ENCODE peak calls at places on chromosome 6, in eight cellular contexts. One of them, this sample, is unnamed.

GRCh38 chr6:64955435-64955848 is 751.6 kb downstream of the EYS start:
- DNase-seq in activated B cell treated with CpG ODN at 0.5 μM for 24 hours: no peak
- DNase-seq in osteoblast: no peak
- DNase-seq in HFFc6: no peak
- DNase-seq in spleen: no peak
- DNase-seq in OCI-LY7: no peak
- DNase-seq in H1: no peak
- DNase-seq in CD8-positive, alpha-beta T cell: no peak
- DNase-seq in this sample: no peak

GRCh38 chr6:89208551-89208950 is 8.6 kb downstream of the GABRR1 start:
- DNase-seq in activated B cell treated with CpG ODN at 0.5 μM for 24 hours: no peak
- DNase-seq in osteoblast: no peak
- DNase-seq in HFFc6: no peak
- DNase-seq in spleen: no peak
- DNase-seq in OCI-LY7: no peak
- DNase-seq in H1: no peak
- DNase-seq in CD8-positive, alpha-beta T cell: no peak
- DNase-seq in this sample: no peak

GRCh38 chr6:170005680-170006470 is 254.5 kb downstream of the ERMARD start:
- DNase-seq in activated B cell treated with CpG ODN at 0.5 μM for 24 hours: no peak
- DNase-seq in osteoblast: no peak
- DNase-seq in HFFc6: no peak
- DNase-seq in spleen: no peak
- DNase-seq in OCI-LY7: no peak
- DNase-seq in H1: no peak
- DNase-seq in CD8-positive, alpha-beta T cell: peak; percentile 39
- DNase-seq in this sample: no peak

GRCh38 chr6:31778193-31778592 is 1.1 kb upstream of the VWA7 start:
- DNase-seq in activated B cell treated with CpG ODN at 0.5 μM for 24 hours: no peak
- DNase-seq in osteoblast: peak; percentile 47
- DNase-seq in HFFc6: no peak
- DNase-seq in spleen: no peak
- DNase-seq in OCI-LY7: no peak
- DNase-seq in H1: no peak
- DNase-seq in CD8-positive, alpha-beta T cell: no peak
- DNase-seq in this sample: no peak

GRCh38 chr6:111757342-111757741 is 115.9 kb downstream of the FYN start:
- DNase-seq in activated B cell treated with CpG ODN at 0.5 μM for 24 hours: no peak
- DNase-seq in osteoblast: no peak
- DNase-seq in HFFc6: peak; percentile 54
- DNase-seq in spleen: no peak
- DNase-seq in OCI-LY7: no peak
- DNase-seq in H1: no peak
- DNase-seq in CD8-positive, alpha-beta T cell: no peak
- DNase-seq in this sample: no peak

GRCh38 chr6:107731422-107732319 is 92.4 kb downstream of the SCML4 start:
- DNase-seq in activated B cell treated with CpG ODN at 0.5 μM for 24 hours: no peak
- DNase-seq in osteoblast: no peak
- DNase-seq in HFFc6: no peak
- DNase-seq in spleen: no peak
- DNase-seq in OCI-LY7: peak; percentile 82
- DNase-seq in H1: no peak
- DNase-seq in CD8-positive, alpha-beta T cell: peak; percentile 74
- DNase-seq in this sample: no peak

GRCh38 chr6:118489990-118490389 is 58.1 kb upstream of the PLN start:
- DNase-seq in activated B cell treated with CpG ODN at 0.5 μM for 24 hours: no peak
- DNase-seq in osteoblast: no peak
- DNase-seq in HFFc6: no peak
- DNase-seq in spleen: no peak
- DNase-seq in OCI-LY7: no peak
- DNase-seq in H1: no peak
- DNase-seq in CD8-positive, alpha-beta T cell: no peak
- DNase-seq in this sample: no peak

GRCh38 chr6:154370545-154370944 is 13.9 kb upstream of the IPCEF1 start:
- DNase-seq in activated B cell treated with CpG ODN at 0.5 μM for 24 hours: no peak
- DNase-seq in osteoblast: no peak
- DNase-seq in HFFc6: peak; percentile 47
- DNase-seq in spleen: no peak
- DNase-seq in OCI-LY7: peak; percentile 5
- DNase-seq in H1: no peak
- DNase-seq in CD8-positive, alpha-beta T cell: no peak
- DNase-seq in this sample: peak; percentile 38

GRCh38 chr6:119313937-119314893 is 35.3 kb downstream of the MAN1A1 start:
- DNase-seq in activated B cell treated with CpG ODN at 0.5 μM for 24 hours: peak; percentile 23
- DNase-seq in osteoblast: no peak
- DNase-seq in HFFc6: no peak
- DNase-seq in spleen: no peak
- DNase-seq in OCI-LY7: no peak
- DNase-seq in H1: no peak
- DNase-seq in CD8-positive, alpha-beta T cell: peak; percentile 61
- DNase-seq in this sample: no peak

GRCh38 chr6:144661101-144661806 is 376.1 kb downstream of the UTRN start:
- DNase-seq in activated B cell treated with CpG ODN at 0.5 μM for 24 hours: no peak
- DNase-seq in osteoblast: no peak
- DNase-seq in HFFc6: peak; percentile 22
- DNase-seq in spleen: no peak
- DNase-seq in OCI-LY7: no peak
- DNase-seq in H1: no peak
- DNase-seq in CD8-positive, alpha-beta T cell: no peak
- DNase-seq in this sample: no peak

GRCh38 chr6:83221886-83222479 is 28.8 kb downstream of the RWDD2A start:
- DNase-seq in activated B cell treated with CpG ODN at 0.5 μM for 24 hours: no peak
- DNase-seq in osteoblast: no peak
- DNase-seq in HFFc6: peak; percentile 49
- DNase-seq in spleen: no peak
- DNase-seq in OCI-LY7: peak; percentile 49
- DNase-seq in H1: no peak
- DNase-seq in CD8-positive, alpha-beta T cell: no peak
- DNase-seq in this sample: peak; percentile 12

GRCh38 chr6:121222656-121223055 is 111.6 kb downstream of the TBC1D32 start:
- DNase-seq in activated B cell treated with CpG ODN at 0.5 μM for 24 hours: no peak
- DNase-seq in osteoblast: no peak
- DNase-seq in HFFc6: peak; percentile 74
- DNase-seq in spleen: no peak
- DNase-seq in OCI-LY7: peak; percentile 7
- DNase-seq in H1: no peak
- DNase-seq in CD8-positive, alpha-beta T cell: no peak
- DNase-seq in this sample: no peak

GRCh38 chr6:28167068-28167467 is 25.4 kb downstream of the ZKSCAN8 start:
- DNase-seq in activated B cell treated with CpG ODN at 0.5 μM for 24 hours: no peak
- DNase-seq in osteoblast: no peak
- DNase-seq in HFFc6: peak; percentile 96
- DNase-seq in spleen: no peak
- DNase-seq in OCI-LY7: no peak
- DNase-seq in H1: no peak
- DNase-seq in CD8-positive, alpha-beta T cell: no peak
- DNase-seq in this sample: peak; percentile 5

GRCh38 chr6:30206799-30207618 is 6.2 kb downstream of the TRIM26 start:
- DNase-seq in activated B cell treated with CpG ODN at 0.5 μM for 24 hours: no peak
- DNase-seq in osteoblast: peak; percentile 64
- DNase-seq in HFFc6: peak; percentile 20
- DNase-seq in spleen: no peak
- DNase-seq in OCI-LY7: peak; percentile 20
- DNase-seq in H1: no peak
- DNase-seq in CD8-positive, alpha-beta T cell: no peak
- DNase-seq in this sample: peak; percentile 52

GRCh38 chr6:114342826-114343781 is at the start of gene HS3ST5:
- DNase-seq in activated B cell treated with CpG ODN at 0.5 μM for 24 hours: no peak
- DNase-seq in osteoblast: peak; percentile 82
- DNase-seq in HFFc6: no peak
- DNase-seq in spleen: peak; percentile 72
- DNase-seq in OCI-LY7: no peak
- DNase-seq in H1: no peak
- DNase-seq in CD8-positive, alpha-beta T cell: no peak
- DNase-seq in this sample: no peak

GRCh38 chr6:112956696-112957525 is 609.8 kb downstream of the RFPL4B start:
- DNase-seq in activated B cell treated with CpG ODN at 0.5 μM for 24 hours: no peak
- DNase-seq in osteoblast: peak; percentile 25
- DNase-seq in HFFc6: peak; percentile 37
- DNase-seq in spleen: no peak
- DNase-seq in OCI-LY7: no peak
- DNase-seq in H1: no peak
- DNase-seq in CD8-positive, alpha-beta T cell: no peak
- DNase-seq in this sample: no peak

GRCh38 chr6:15244605-15245360 is 1.1 kb upstream of the JARID2 start:
- DNase-seq in activated B cell treated with CpG ODN at 0.5 μM for 24 hours: no peak
- DNase-seq in osteoblast: peak; percentile 92
- DNase-seq in HFFc6: peak; percentile 52
- DNase-seq in spleen: peak; percentile 95
- DNase-seq in OCI-LY7: peak; percentile 74
- DNase-seq in H1: no peak
- DNase-seq in CD8-positive, alpha-beta T cell: no peak
- DNase-seq in this sample: no peak

GRCh38 chr6:118774596-118774995 is 119.4 kb upstream of the ASF1A start:
- DNase-seq in activated B cell treated with CpG ODN at 0.5 μM for 24 hours: no peak
- DNase-seq in osteoblast: no peak
- DNase-seq in HFFc6: no peak
- DNase-seq in spleen: no peak
- DNase-seq in OCI-LY7: no peak
- DNase-seq in H1: no peak
- DNase-seq in CD8-positive, alpha-beta T cell: no peak
- DNase-seq in this sample: no peak

GRCh38 chr6:170028629-170029345 is 262.1 kb downstream of the DLL1 start:
- DNase-seq in activated B cell treated with CpG ODN at 0.5 μM for 24 hours: peak; percentile 8
- DNase-seq in osteoblast: peak; percentile 36
- DNase-seq in HFFc6: no peak
- DNase-seq in spleen: peak; percentile 72
- DNase-seq in OCI-LY7: no peak
- DNase-seq in H1: no peak
- DNase-seq in CD8-positive, alpha-beta T cell: peak; percentile 39
- DNase-seq in this sample: no peak

GRCh38 chr6:5401845-5402738 is 140.8 kb downstream of the FARS2 start:
- DNase-seq in activated B cell treated with CpG ODN at 0.5 μM for 24 hours: no peak
- DNase-seq in osteoblast: no peak
- DNase-seq in HFFc6: peak; percentile 17
- DNase-seq in spleen: no peak
- DNase-seq in OCI-LY7: peak; percentile 22
- DNase-seq in H1: no peak
- DNase-seq in CD8-positive, alpha-beta T cell: no peak
- DNase-seq in this sample: no peak

GRCh38 chr6:14658909-14659561 is 541.5 kb downstream of the CD83 start:
- DNase-seq in activated B cell treated with CpG ODN at 0.5 μM for 24 hours: no peak
- DNase-seq in osteoblast: no peak
- DNase-seq in HFFc6: peak; percentile 67
- DNase-seq in spleen: no peak
- DNase-seq in OCI-LY7: no peak
- DNase-seq in H1: no peak
- DNase-seq in CD8-positive, alpha-beta T cell: no peak
- DNase-seq in this sample: no peak

DNA sequence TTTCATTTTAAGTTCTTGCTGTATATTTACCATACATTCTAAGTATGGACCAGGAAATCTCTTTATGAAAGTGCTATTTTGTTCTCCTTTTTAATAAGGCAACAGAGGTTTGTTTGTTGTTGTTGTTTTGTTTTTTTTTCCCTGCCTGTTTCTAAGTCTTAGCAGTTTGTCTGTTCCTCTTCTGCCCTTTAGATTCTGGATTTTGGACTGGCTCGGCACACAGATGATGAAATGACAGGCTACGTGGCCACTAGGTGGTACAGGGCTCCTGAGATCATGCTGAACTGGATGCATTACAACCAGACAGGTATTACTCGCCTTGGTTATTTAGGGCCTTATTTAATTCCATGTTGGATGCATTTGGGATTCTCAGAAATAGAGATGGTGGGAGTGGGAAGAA is 48.0 kb downstream of the MAPK14 start:
- DNase-seq in activated B cell treated with CpG ODN at 0.5 μM for 24 hours: no peak
- DNase-seq in osteoblast: no peak
- DNase-seq in HFFc6: no peak
- DNase-seq in spleen: no peak
- DNase-seq in OCI-LY7: peak; percentile 43
- DNase-seq in H1: no peak
- DNase-seq in CD8-positive, alpha-beta T cell: no peak
- DNase-seq in this sample: no peak
- TF ChIP-seq CTCF in activated B cell treated with CpG ODN at 0.5 μM for 24 hours: no peak
- TF ChIP-seq CTCF in osteoblast: no peak
- TF ChIP-seq CTCF in HFFc6: peak; percentile 21
- TF ChIP-seq CTCF in spleen: no peak
- TF ChIP-seq CTCF in OCI-LY7: peak; percentile 74
- TF ChIP-seq CTCF in H1: peak; percentile 48
- TF ChIP-seq CTCF in CD8-positive, alpha-beta T cell: peak; percentile 45
- TF ChIP-seq CTCF in this sample: no peak

GRCh38 chr6:55290736-55291135 is 36.5 kb upstream of the GFRAL start:
- DNase-seq in activated B cell treated with CpG ODN at 0.5 μM for 24 hours: no peak
- DNase-seq in osteoblast: no peak
- DNase-seq in HFFc6: no peak
- DNase-seq in spleen: no peak
- DNase-seq in OCI-LY7: no peak
- DNase-seq in H1: no peak
- DNase-seq in CD8-positive, alpha-beta T cell: no peak
- DNase-seq in this sample: no peak

GRCh38 chr6:55293116-55293515 is 34.2 kb upstream of the GFRAL start:
- DNase-seq in activated B cell treated with CpG ODN at 0.5 μM for 24 hours: no peak
- DNase-seq in osteoblast: no peak
- DNase-seq in HFFc6: peak; percentile 11
- DNase-seq in spleen: no peak
- DNase-seq in OCI-LY7: peak; percentile 3
- DNase-seq in H1: no peak
- DNase-seq in CD8-positive, alpha-beta T cell: no peak
- DNase-seq in this sample: no peak
- TF ChIP-seq CTCF in activated B cell treated with CpG ODN at 0.5 μM for 24 hours: no peak
- TF ChIP-seq CTCF in osteoblast: peak; percentile 47
- TF ChIP-seq CTCF in HFFc6: peak; percentile 64
- TF ChIP-seq CTCF in spleen: no peak
- TF ChIP-seq CTCF in OCI-LY7: peak; percentile 74
- TF ChIP-seq CTCF in H1: peak; percentile 49
- TF ChIP-seq CTCF in CD8-positive, alpha-beta T cell: no peak
- TF ChIP-seq CTCF in this sample: peak; percentile 44

GRCh38 chr6:3305216-3305565 is 46.4 kb downstream of the PSMG4 start:
- DNase-seq in activated B cell treated with CpG ODN at 0.5 μM for 24 hours: no peak
- DNase-seq in osteoblast: peak; percentile 13
- DNase-seq in HFFc6: no peak
- DNase-seq in spleen: peak; percentile 13
- DNase-seq in OCI-LY7: no peak
- DNase-seq in H1: no peak
- DNase-seq in CD8-positive, alpha-beta T cell: no peak
- DNase-seq in this sample: no peak
- TF ChIP-seq CTCF in activated B cell treated with CpG ODN at 0.5 μM for 24 hours: no peak
- TF ChIP-seq CTCF in osteoblast: no peak
- TF ChIP-seq CTCF in HFFc6: no peak
- TF ChIP-seq CTCF in spleen: no peak
- TF ChIP-seq CTCF in OCI-LY7: no peak
- TF ChIP-seq CTCF in H1: no peak
- TF ChIP-seq CTCF in CD8-positive, alpha-beta T cell: no peak
- TF ChIP-seq CTCF in this sample: no peak

DNA sequence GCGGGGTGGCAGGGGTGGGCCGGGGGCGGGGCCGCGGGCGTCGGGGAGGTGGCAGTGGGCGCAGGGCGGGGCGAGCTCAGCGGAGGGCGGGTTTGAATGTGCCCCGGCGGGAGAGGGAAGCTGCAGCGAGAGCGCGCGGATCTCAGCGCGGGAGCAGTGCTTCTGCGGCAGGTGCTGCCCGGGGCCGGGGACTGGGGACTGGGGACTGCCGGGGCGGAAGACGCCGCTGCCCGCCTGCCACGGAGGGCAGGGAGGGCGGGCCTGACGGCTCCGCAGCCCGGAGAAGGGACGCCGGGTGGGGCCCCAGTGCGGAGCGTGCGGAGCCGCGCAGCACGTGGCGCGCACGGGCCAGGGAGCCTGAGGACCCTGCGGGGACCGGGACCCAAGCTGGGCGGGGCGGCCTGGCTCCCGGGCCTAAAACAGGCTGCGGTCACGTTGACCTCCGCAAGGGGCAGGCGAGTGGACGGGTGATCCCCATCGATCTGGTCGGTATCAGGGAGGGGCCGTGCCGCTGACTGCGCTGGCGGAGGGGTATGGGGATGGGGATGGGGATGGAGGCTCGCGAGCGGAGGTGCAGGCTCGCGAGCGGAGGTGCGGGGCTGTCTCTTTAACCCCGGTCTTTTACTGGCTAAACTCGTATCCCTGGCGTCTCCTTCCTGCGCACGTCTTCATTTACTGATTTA is at the start of gene SLC29A1:
- DNase-seq in activated B cell treated with CpG ODN at 0.5 μM for 24 hours: peak; percentile 81
- DNase-seq in osteoblast: peak; percentile 98
- DNase-seq in HFFc6: peak; percentile 26
- DNase-seq in spleen: peak; percentile 96
- DNase-seq in OCI-LY7: peak; percentile 91
- DNase-seq in H1: no peak
- DNase-seq in CD8-positive, alpha-beta T cell: peak; percentile 87
- DNase-seq in this sample: no peak
- TF ChIP-seq CTCF in activated B cell treated with CpG ODN at 0.5 μM for 24 hours: no peak
- TF ChIP-seq CTCF in osteoblast: peak; percentile 12
- TF ChIP-seq CTCF in HFFc6: peak; percentile 61
- TF ChIP-seq CTCF in spleen: no peak
- TF ChIP-seq CTCF in OCI-LY7: no peak
- TF ChIP-seq CTCF in H1: peak; percentile 39
- TF ChIP-seq CTCF in CD8-positive, alpha-beta T cell: no peak
- TF ChIP-seq CTCF in this sample: no peak